ENCODE peak calls at places on chromosome 21, in four cellular contexts. X is stimulated activated naive CD8-positive, alpha-beta T cell treated with anti-CD3 and anti-CD28 coated beads, Interleukin-15, Interleukin-2, amounts not matched to agents 100 U/mL and 50 U/mL, for 24 hours; T is hypothalamus; C is NCI-H1092 treated with DMSO at 0.1 percent for 48 hours. E is an unnamed sample.

GRCh38 chr21:16250282-16250681 is 520.5 kb downstream of the USP25 start:
- DNase-seq in X (no peak), T (no peak), C (no peak), E (peak)

GRCh38 chr21:45294509-45295291 is 7.0 kb upstream of the POFUT2 start:
- DNase-seq in X (no peak), T (no peak), C (peak), E (no peak)

GRCh38 chr21:42385619-42386018 is 10.2 kb downstream of the TMPRSS3 start:
- DNase-seq in X (no peak), T (no peak), C (no peak), E (no peak)

GRCh38 chr21:34947122-34947534 is 102.0 kb downstream of the RUNX1 start:
- DNase-seq in X (no peak), T (no peak), C (no peak), E (no peak)

GRCh38 chr21:44423941-44424607 is 31.2 kb upstream of the LRRC3 start:
- DNase-seq in X (peak), T (no peak), C (no peak), E (no peak)

GRCh38 chr21:35222541-35222941 is 173.4 kb upstream of the RUNX1 start:
- DNase-seq in X (peak), T (no peak), C (no peak), E (no peak)

GRCh38 chr21:44402323-44403105 is 49.1 kb downstream of the TRPM2 start:
- DNase-seq in X (no peak), T (no peak), C (no peak), E (no peak)

GRCh38 chr21:45378258-45378966 is 26.6 kb upstream of the COL18A1 start:
- DNase-seq in X (no peak), T (no peak), C (no peak), E (no peak)

GRCh38 chr21:17785403-17785788 is 33.8 kb downstream of the C21orf91 start:
- DNase-seq in X (no peak), T (no peak), C (no peak), E (no peak)

GRCh38 chr21:36461918-36462486 is 17.9 kb downstream of the CLDN14 start:
- DNase-seq in X (no peak), T (no peak), C (no peak), E (no peak)

GRCh38 chr21:35239811-35240219 is 190.7 kb upstream of the RUNX1 start:
- DNase-seq in X (no peak), T (no peak), C (peak), E (no peak)

GRCh38 chr21:26759731-26760130 is 85.5 kb downstream of the ADAMTS1 start:
- DNase-seq in X (no peak), T (no peak), C (no peak), E (no peak)